ENCODE peak calls at places on chromosomes 4 and X, in eight cellular contexts. One of them, this sample, is unnamed.

GRCh38 chrX:97691901-97692455 is 808.3 kb downstream of the RPA4 start:
- DNase-seq in Peyer's patch: no peak
- DNase-seq in AG20443: no peak
- DNase-seq in iris pigment epithelial cell: no peak
- DNase-seq in left lobe of liver: no peak
- DNase-seq in C1 segment of cervical spinal cord: no peak
- DNase-seq in GM23248: no peak
- DNase-seq in activated T-helper 1 cell treated with Interleukin-2 at 50 U/mL for 16 hours: no peak
- DNase-seq in this sample: no peak

GRCh38 chr4:114658179-114658578 is 59.6 kb downstream of the UGT8 start:
- DNase-seq in Peyer's patch: no peak
- DNase-seq in AG20443: no peak
- DNase-seq in iris pigment epithelial cell: no peak
- DNase-seq in left lobe of liver: no peak
- DNase-seq in C1 segment of cervical spinal cord: peak
- DNase-seq in GM23248: no peak
- DNase-seq in activated T-helper 1 cell treated with Interleukin-2 at 50 U/mL for 16 hours: no peak
- DNase-seq in this sample: no peak

GRCh38 chr4:124754671-124755070 is 42.1 kb upstream of the ANKRD50 start:
- DNase-seq in Peyer's patch: no peak
- DNase-seq in AG20443: no peak
- DNase-seq in iris pigment epithelial cell: peak
- DNase-seq in left lobe of liver: no peak
- DNase-seq in C1 segment of cervical spinal cord: no peak
- DNase-seq in GM23248: peak
- DNase-seq in activated T-helper 1 cell treated with Interleukin-2 at 50 U/mL for 16 hours: no peak
- DNase-seq in this sample: no peak

GRCh38 chr4:15186826-15187225 is 184.5 kb downstream of the CPEB2 start:
- DNase-seq in Peyer's patch: no peak
- DNase-seq in AG20443: no peak
- DNase-seq in iris pigment epithelial cell: no peak
- DNase-seq in left lobe of liver: no peak
- DNase-seq in C1 segment of cervical spinal cord: no peak
- DNase-seq in GM23248: peak
- DNase-seq in activated T-helper 1 cell treated with Interleukin-2 at 50 U/mL for 16 hours: no peak
- DNase-seq in this sample: no peak

GRCh38 chrX:145825896-145826295 is 8.3 kb downstream of the SLITRK2 start:
- DNase-seq in Peyer's patch: no peak
- DNase-seq in AG20443: no peak
- DNase-seq in iris pigment epithelial cell: peak
- DNase-seq in left lobe of liver: no peak
- DNase-seq in C1 segment of cervical spinal cord: no peak
- DNase-seq in GM23248: peak
- DNase-seq in activated T-helper 1 cell treated with Interleukin-2 at 50 U/mL for 16 hours: no peak
- DNase-seq in this sample: no peak

GRCh38 chr4:138804705-138805104 is 210.9 kb upstream of the NOCT start:
- DNase-seq in Peyer's patch: no peak
- DNase-seq in AG20443: peak
- DNase-seq in iris pigment epithelial cell: no peak
- DNase-seq in left lobe of liver: no peak
- DNase-seq in C1 segment of cervical spinal cord: no peak
- DNase-seq in GM23248: peak
- DNase-seq in activated T-helper 1 cell treated with Interleukin-2 at 50 U/mL for 16 hours: no peak
- DNase-seq in this sample: no peak

GRCh38 chrX:13029341-13029740 is 15.1 kb downstream of the FAM9C start:
- DNase-seq in Peyer's patch: no peak
- DNase-seq in AG20443: peak
- DNase-seq in iris pigment epithelial cell: peak
- DNase-seq in left lobe of liver: no peak
- DNase-seq in C1 segment of cervical spinal cord: peak
- DNase-seq in GM23248: peak
- DNase-seq in activated T-helper 1 cell treated with Interleukin-2 at 50 U/mL for 16 hours: no peak
- DNase-seq in this sample: no peak

GRCh38 chr4:53322696-53323095 is 43.2 kb downstream of the SCFD2 start:
- DNase-seq in Peyer's patch: no peak
- DNase-seq in AG20443: no peak
- DNase-seq in iris pigment epithelial cell: no peak
- DNase-seq in left lobe of liver: no peak
- DNase-seq in C1 segment of cervical spinal cord: no peak
- DNase-seq in GM23248: no peak
- DNase-seq in activated T-helper 1 cell treated with Interleukin-2 at 50 U/mL for 16 hours: no peak
- DNase-seq in this sample: no peak

GRCh38 chr4:51895816-51896408 is 53.0 kb downstream of the DCUN1D4 start:
- DNase-seq in Peyer's patch: peak
- DNase-seq in AG20443: peak
- DNase-seq in iris pigment epithelial cell: peak
- DNase-seq in left lobe of liver: peak
- DNase-seq in C1 segment of cervical spinal cord: peak
- DNase-seq in GM23248: peak
- DNase-seq in activated T-helper 1 cell treated with Interleukin-2 at 50 U/mL for 16 hours: peak
- DNase-seq in this sample: peak

GRCh38 chr4:125084608-125085007 is 230.1 kb upstream of the FAT4 start:
- DNase-seq in Peyer's patch: no peak
- DNase-seq in AG20443: no peak
- DNase-seq in iris pigment epithelial cell: no peak
- DNase-seq in left lobe of liver: no peak
- DNase-seq in C1 segment of cervical spinal cord: no peak
- DNase-seq in GM23248: no peak
- DNase-seq in activated T-helper 1 cell treated with Interleukin-2 at 50 U/mL for 16 hours: no peak
- DNase-seq in this sample: no peak

GRCh38 chr4:73776363-73776762 is 36.0 kb downstream of the CXCL8 start:
- DNase-seq in Peyer's patch: no peak
- DNase-seq in AG20443: peak
- DNase-seq in iris pigment epithelial cell: peak
- DNase-seq in left lobe of liver: peak
- DNase-seq in C1 segment of cervical spinal cord: no peak
- DNase-seq in GM23248: peak
- DNase-seq in activated T-helper 1 cell treated with Interleukin-2 at 50 U/mL for 16 hours: no peak
- DNase-seq in this sample: peak

GRCh38 chrX:46666831-46667230 is 92.1 kb downstream of the SLC9A7 start:
- DNase-seq in Peyer's patch: no peak
- DNase-seq in AG20443: no peak
- DNase-seq in iris pigment epithelial cell: no peak
- DNase-seq in left lobe of liver: no peak
- DNase-seq in C1 segment of cervical spinal cord: no peak
- DNase-seq in GM23248: peak
- DNase-seq in activated T-helper 1 cell treated with Interleukin-2 at 50 U/mL for 16 hours: no peak
- DNase-seq in this sample: no peak

GRCh38 chr4:111040904-111041303 is 418.0 kb upstream of the PITX2 start:
- DNase-seq in Peyer's patch: no peak
- DNase-seq in AG20443: no peak
- DNase-seq in iris pigment epithelial cell: peak
- DNase-seq in left lobe of liver: no peak
- DNase-seq in C1 segment of cervical spinal cord: no peak
- DNase-seq in GM23248: peak
- DNase-seq in activated T-helper 1 cell treated with Interleukin-2 at 50 U/mL for 16 hours: no peak
- DNase-seq in this sample: no peak

GRCh38 chr4:181372014-181372413 is 871.2 kb upstream of the TENM3 start:
- DNase-seq in Peyer's patch: no peak
- DNase-seq in AG20443: no peak
- DNase-seq in iris pigment epithelial cell: no peak
- DNase-seq in left lobe of liver: no peak
- DNase-seq in C1 segment of cervical spinal cord: no peak
- DNase-seq in GM23248: no peak
- DNase-seq in activated T-helper 1 cell treated with Interleukin-2 at 50 U/mL for 16 hours: no peak
- DNase-seq in this sample: no peak

GRCh38 chr4:152100378-152101201 is 339.8 kb upstream of the GATB start:
- DNase-seq in Peyer's patch: peak
- DNase-seq in AG20443: no peak
- DNase-seq in iris pigment epithelial cell: no peak
- DNase-seq in left lobe of liver: no peak
- DNase-seq in C1 segment of cervical spinal cord: peak
- DNase-seq in GM23248: no peak
- DNase-seq in activated T-helper 1 cell treated with Interleukin-2 at 50 U/mL for 16 hours: peak
- DNase-seq in this sample: no peak

GRCh38 chr4:153220709-153221367 is 16.6 kb downstream of the TRIM2 start:
- DNase-seq in Peyer's patch: no peak
- DNase-seq in AG20443: no peak
- DNase-seq in iris pigment epithelial cell: peak
- DNase-seq in left lobe of liver: no peak
- DNase-seq in C1 segment of cervical spinal cord: no peak
- DNase-seq in GM23248: peak
- DNase-seq in activated T-helper 1 cell treated with Interleukin-2 at 50 U/mL for 16 hours: no peak
- DNase-seq in this sample: no peak

GRCh38 chrX:68249401-68249831 is 183.9 kb downstream of the OPHN1 start:
- DNase-seq in Peyer's patch: no peak
- DNase-seq in AG20443: no peak
- DNase-seq in iris pigment epithelial cell: no peak
- DNase-seq in left lobe of liver: no peak
- DNase-seq in C1 segment of cervical spinal cord: peak
- DNase-seq in GM23248: no peak
- DNase-seq in activated T-helper 1 cell treated with Interleukin-2 at 50 U/mL for 16 hours: no peak
- DNase-seq in this sample: no peak

GRCh38 chr4:142129931-142130330 is 493.5 kb downstream of the IL15 start:
- DNase-seq in Peyer's patch: no peak
- DNase-seq in AG20443: no peak
- DNase-seq in iris pigment epithelial cell: no peak
- DNase-seq in left lobe of liver: no peak
- DNase-seq in C1 segment of cervical spinal cord: no peak
- DNase-seq in GM23248: peak
- DNase-seq in activated T-helper 1 cell treated with Interleukin-2 at 50 U/mL for 16 hours: no peak
- DNase-seq in this sample: no peak